ENCODE peak calls at places on chromosomes 7 and 10, in ten cellular contexts. D, X, F, A, V, M, U, N, P and W are unnamed samples.

GRCh38 chr10:79292789-79293746 is 54.2 kb upstream of the PPIF start:
- DNase-seq in D (no peak), X (no peak), F (no peak), A (peak), V (no peak), M (no peak), U (no peak), N (peak), P (no peak), W (peak)

GRCh38 chr10:44589181-44589884 is 204.4 kb upstream of the CXCL12 start:
- DNase-seq in D (no peak), X (peak), F (no peak), A (no peak), V (no peak), M (no peak), U (no peak), N (no peak), P (no peak), W (no peak)

GRCh38 chr7:105837765-105838241 is 38.6 kb downstream of the ATXN7L1 start:
- DNase-seq in D (no peak), X (no peak), F (no peak), A (no peak), V (no peak), M (no peak), U (peak), N (no peak), P (no peak), W (no peak)

GRCh38 chr7:125057974-125058373 is 128.3 kb upstream of the POT1 start:
- DNase-seq in D (no peak), X (no peak), F (no peak), A (peak), V (no peak), M (no peak), U (no peak), N (no peak), P (no peak), W (no peak)

GRCh38 chr10:76942556-76943416 is 694.8 kb downstream of the KCNMA1 start:
- DNase-seq in D (peak), X (no peak), F (no peak), A (no peak), V (peak), M (peak), U (no peak), N (no peak), P (no peak), W (no peak)

GRCh38 chr10:35843524-35844171 is 201.6 kb upstream of the FZD8 start:
- DNase-seq in D (peak), X (no peak), F (no peak), A (no peak), V (peak), M (no peak), U (no peak), N (no peak), P (no peak), W (no peak)

GRCh38 chr10:60896033-60896432 is 48.0 kb downstream of the RHOBTB1 start:
- DNase-seq in D (peak), X (no peak), F (no peak), A (no peak), V (peak), M (peak), U (no peak), N (no peak), P (peak), W (no peak)

GRCh38 chr7:148867571-148868377 is 16.3 kb downstream of the EZH2 start:
- DNase-seq in D (no peak), X (no peak), F (no peak), A (no peak), V (no peak), M (no peak), U (no peak), N (peak), P (no peak), W (no peak)

GRCh38 chr10:109920011-109920410 is 3.3 kb downstream of the XPNPEP1 start:
- DNase-seq in D (no peak), X (no peak), F (no peak), A (no peak), V (no peak), M (no peak), U (no peak), N (no peak), P (no peak), W (no peak)

GRCh38 chr10:34859170-34859569 is 44.1 kb upstream of the PARD3 start:
- DNase-seq in D (peak), X (no peak), F (no peak), A (peak), V (peak), M (peak), U (no peak), N (no peak), P (no peak), W (no peak)

GRCh38 chr10:68043030-68043429 is 32.1 kb downstream of the HERC4 start:
- DNase-seq in D (no peak), X (no peak), F (no peak), A (no peak), V (peak), M (peak), U (no peak), N (no peak), P (no peak), W (peak)

GRCh38 chr10:16901102-16901501 is 83.9 kb upstream of the RSU1 start:
- DNase-seq in D (no peak), X (no peak), F (no peak), A (no peak), V (no peak), M (no peak), U (no peak), N (no peak), P (no peak), W (no peak)

GRCh38 chr10:132264966-132265877 is 42.5 kb downstream of the STK32C start:
- DNase-seq in D (no peak), X (no peak), F (no peak), A (no peak), V (peak), M (peak), U (peak), N (no peak), P (no peak), W (no peak)

GRCh38 chr7:19853261-19853832 is 79.9 kb upstream of the TMEM196 start:
- DNase-seq in D (no peak), X (no peak), F (no peak), A (no peak), V (no peak), M (no peak), U (no peak), N (no peak), P (no peak), W (no peak)

GRCh38 chr7:98867271-98867701 is 2.5 kb downstream of the TMEM130 start:
- DNase-seq in D (no peak), X (no peak), F (no peak), A (no peak), V (peak), M (peak), U (peak), N (no peak), P (no peak), W (peak)

GRCh38 chr7:130821864-130822263 is 87.9 kb upstream of the KLF14 start:
- DNase-seq in D (no peak), X (no peak), F (no peak), A (no peak), V (no peak), M (no peak), U (no peak), N (no peak), P (no peak), W (no peak)

GRCh38 chr7:40331915-40332314 is 197.1 kb downstream of the SUGCT start:
- DNase-seq in D (no peak), X (no peak), F (no peak), A (no peak), V (no peak), M (peak), U (no peak), N (no peak), P (no peak), W (no peak)

GRCh38 chr10:108775911-108776475 is 1147.3 kb downstream of the XPNPEP1 start:
- DNase-seq in D (no peak), X (no peak), F (no peak), A (no peak), V (peak), M (no peak), U (no peak), N (no peak), P (no peak), W (no peak)

GRCh38 chr7:29332027-29332806 is 137.6 kb downstream of the CHN2 start:
- DNase-seq in D (no peak), X (no peak), F (no peak), A (no peak), V (no peak), M (no peak), U (no peak), N (no peak), P (no peak), W (no peak)

GRCh38 chr7:56062382-56062781 is 1.7 kb upstream of the SUMF2 start:
- DNase-seq in D (peak), X (no peak), F (no peak), A (peak), V (peak), M (peak), U (no peak), N (no peak), P (no peak), W (no peak)

GRCh38 chr7:34622771-34623250 is 35.2 kb upstream of the NPSR1 start:
- DNase-seq in D (no peak), X (no peak), F (no peak), A (no peak), V (no peak), M (no peak), U (no peak), N (no peak), P (no peak), W (no peak)

GRCh38 chr10:72322280-72323058 is 32.2 kb downstream of the DNAJB12 start:
- DNase-seq in D (no peak), X (no peak), F (no peak), A (no peak), V (no peak), M (no peak), U (no peak), N (no peak), P (no peak), W (no peak)

GRCh38 chr10:99906470-99906869 is 103.3 kb downstream of the DNMBP start:
- DNase-seq in D (peak), X (peak), F (no peak), A (no peak), V (peak), M (peak), U (no peak), N (peak), P (no peak), W (no peak)
- TF ChIP-seq CTCF in D (no peak), X (no peak), F (no peak), A (no peak), V (peak), M (no peak), U (no peak), N (no peak), P (no peak), W (no peak)

DNA sequence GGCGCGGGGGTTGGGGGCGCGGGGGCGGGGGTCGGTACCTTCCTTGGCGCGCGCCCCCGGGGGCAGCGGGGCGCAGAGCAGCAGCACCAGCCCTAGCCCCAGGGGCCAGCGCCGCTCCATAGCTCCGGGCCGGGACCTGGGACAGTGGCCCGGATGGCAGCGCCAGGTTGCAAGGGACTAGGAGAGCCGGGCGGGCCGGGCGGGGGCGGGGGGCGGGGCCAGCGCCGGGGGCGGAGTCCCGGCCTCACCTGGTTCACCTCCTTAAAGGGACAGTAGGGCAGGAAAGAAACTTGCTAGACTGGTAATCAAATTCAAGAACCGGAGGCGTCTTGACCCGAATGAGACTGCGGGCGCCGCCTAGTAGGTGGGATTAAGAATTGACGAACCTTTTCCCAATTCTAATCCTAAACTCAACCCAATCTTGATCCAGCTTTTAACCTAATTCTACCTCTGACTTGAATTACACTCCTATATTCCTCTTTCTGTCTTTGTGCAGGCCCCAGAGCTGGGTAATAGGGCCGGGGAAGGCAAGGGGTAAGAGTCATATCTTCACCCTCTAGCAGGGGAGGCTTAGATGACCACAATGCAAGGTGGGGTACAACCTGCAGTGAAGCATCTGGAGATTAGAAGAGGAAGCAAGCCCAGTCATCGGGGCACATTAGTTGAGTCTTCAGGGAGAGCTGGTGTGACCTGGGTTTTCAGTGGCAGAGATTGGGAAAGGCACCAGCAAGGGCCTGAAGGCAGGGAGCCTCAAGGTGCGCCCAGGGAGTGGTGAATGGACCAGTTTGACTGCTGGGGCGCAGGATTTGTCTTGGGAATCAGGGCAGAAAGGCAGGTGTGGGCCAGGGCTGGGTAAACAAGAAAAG is at the start of gene EPHA1:
- DNase-seq in D (no peak), X (no peak), F (no peak), A (no peak), V (no peak), M (peak), U (peak), N (no peak), P (no peak), W (no peak)
- TF ChIP-seq CTCF in D (peak), X (no peak), F (no peak), A (peak), V (peak), M (no peak), U (peak), N (no peak), P (peak), W (no peak)

GRCh38 chr10:100782845-100783244 is 37.5 kb downstream of the PAX2 start:
- DNase-seq in D (no peak), X (no peak), F (no peak), A (no peak), V (no peak), M (no peak), U (no peak), N (no peak), P (no peak), W (no peak)

GRCh38 chr10:100779329-100779728 is 33.9 kb downstream of the PAX2 start:
- DNase-seq in D (no peak), X (no peak), F (no peak), A (peak), V (no peak), M (no peak), U (no peak), N (no peak), P (no peak), W (no peak)

GRCh38 chr10:100781145-100781665 is 35.8 kb downstream of the PAX2 start:
- DNase-seq in D (no peak), X (no peak), F (no peak), A (no peak), V (no peak), M (no peak), U (no peak), N (no peak), P (no peak), W (no peak)

GRCh38 chr10:100776671-100777070 is 31.3 kb downstream of the PAX2 start:
- DNase-seq in D (no peak), X (no peak), F (no peak), A (no peak), V (no peak), M (no peak), U (no peak), N (no peak), P (no peak), W (no peak)

GRCh38 chr10:100780324-100780723 is 34.9 kb downstream of the PAX2 start:
- DNase-seq in D (no peak), X (no peak), F (no peak), A (no peak), V (no peak), M (no peak), U (no peak), N (no peak), P (no peak), W (no peak)
- TF ChIP-seq CTCF in D (no peak), X (no peak), F (no peak), A (no peak), V (no peak), M (no peak), U (no peak), N (no peak), P (no peak), W (no peak)

GRCh38 chr7:134515569-134516468 is 11.5 kb upstream of the AKR1B10 start:
- DNase-seq in D (peak), X (no peak), F (peak), A (no peak), V (peak), M (peak), U (no peak), N (no peak), P (peak), W (no peak)

GRCh38 chr7:134514663-134515062 is 12.7 kb upstream of the AKR1B10 start:
- DNase-seq in D (peak), X (peak), F (peak), A (peak), V (peak), M (peak), U (no peak), N (peak), P (peak), W (peak)

DNA sequence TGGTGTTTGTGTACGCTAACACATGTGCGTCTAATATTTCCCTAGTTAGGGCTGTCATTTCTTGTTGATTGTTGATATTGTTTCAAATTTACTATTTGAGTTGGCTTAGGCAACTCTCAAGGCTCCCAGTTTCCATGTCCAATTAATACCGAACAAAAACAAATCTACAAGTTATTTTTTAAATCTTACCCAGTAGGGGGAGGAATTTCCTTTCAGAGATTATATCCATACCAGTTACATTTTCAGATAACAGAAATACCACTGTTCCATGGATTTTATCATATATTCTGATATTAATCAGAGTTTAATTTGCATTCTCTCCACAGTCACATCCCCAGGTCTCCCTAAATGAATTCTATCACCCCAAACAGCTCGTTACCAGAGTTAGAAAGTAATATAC is 7.2 kb upstream of the AKR1B10 start:
- DNase-seq in D (peak), X (no peak), F (no peak), A (no peak), V (peak), M (peak), U (no peak), N (no peak), P (no peak), W (no peak)
- TF ChIP-seq CTCF in D (no peak), X (no peak), F (no peak), A (no peak), V (peak), M (peak), U (no peak), N (no peak), P (peak), W (no peak)

GRCh38 chr10:70927221-70927943 is 39.0 kb upstream of the PCBD1 start:
- DNase-seq in D (peak), X (no peak), F (no peak), A (no peak), V (peak), M (peak), U (no peak), N (no peak), P (no peak), W (no peak)
- TF ChIP-seq CTCF in D (no peak), X (no peak), F (no peak), A (no peak), V (no peak), M (no peak), U (no peak), N (no peak), P (no peak), W (no peak)

GRCh38 chr10:43420369-43421200 is 11.6 kb upstream of the HNRNPF start:
- DNase-seq in D (peak), X (peak), F (peak), A (peak), V (peak), M (peak), U (peak), N (peak), P (no peak), W (peak)
- TF ChIP-seq CTCF in D (no peak), X (no peak), F (peak), A (no peak), V (peak), M (peak), U (peak), N (no peak), P (peak), W (peak)

GRCh38 chr10:99659868-99660366 is 608 bp downstream of the ENTPD7 start:
- DNase-seq in D (no peak), X (no peak), F (no peak), A (no peak), V (peak), M (no peak), U (no peak), N (no peak), P (no peak), W (no peak)

GRCh38 chr10:99658622-99659030 is 683 bp upstream of the ENTPD7 start:
- DNase-seq in D (peak), X (peak), F (no peak), A (peak), V (peak), M (peak), U (peak), N (peak), P (no peak), W (no peak)

GRCh38 chr10:99661370-99661749 is 2.1 kb downstream of the ENTPD7 start:
- DNase-seq in D (peak), X (no peak), F (no peak), A (no peak), V (peak), M (peak), U (no peak), N (no peak), P (no peak), W (no peak)

GRCh38 chr10:99660662-99661369 is 1.5 kb downstream of the ENTPD7 start:
- DNase-seq in D (peak), X (no peak), F (no peak), A (no peak), V (peak), M (no peak), U (no peak), N (no peak), P (no peak), W (no peak)

GRCh38 chr10:99659031-99659867 is at the start of gene ENTPD7:
- DNase-seq in D (peak), X (peak), F (peak), A (peak), V (peak), M (peak), U (peak), N (peak), P (peak), W (peak)
- TF ChIP-seq CTCF in D (no peak), X (peak), F (no peak), A (peak), V (peak), M (no peak), U (peak), N (no peak), P (peak), W (peak)